ENCODE peak calls at places on chromosomes 16 and 17, in eight cellular contexts. S is posterior cingulate gyrus; I is T-helper 9 cell; O is ovary; N is NCI-H748 treated with DMSO at 0.1 percent for 48 hours; M is NCI-H2081; C is AG08395; D is activated naive CD8-positive, alpha-beta T cell treated with anti-CD3 and anti-CD28 coated beads, Interleukin-2, amount 50 U/mL, for 24 hours. Y is an unnamed sample.

GRCh38 chr17:10616502-10617119 is 40.5 kb downstream of the MYH3 start:
- DNase-seq in C (peak), I (peak), O (peak), D (peak), M (peak), S (peak), N (peak), Y (peak)

GRCh38 chr17:5788266-5788900 is 204.1 kb upstream of the NLRP1 start:
- DNase-seq in O (no peak), D (no peak), S (no peak), N (no peak), M (no peak), I (no peak), C (peak), Y (no peak)

GRCh38 chr16:7921360-7921759 is 588.7 kb downstream of the RBFOX1 start:
- DNase-seq in O (no peak), I (no peak), N (no peak), D (no peak), M (no peak), C (no peak), S (no peak), Y (no peak)

GRCh38 chr17:80863626-80864025 is 128.0 kb upstream of the CHMP6 start:
- DNase-seq in D (no peak), C (no peak), I (no peak), S (peak), N (no peak), M (no peak), O (no peak), Y (no peak)

GRCh38 chr16:86690970-86691369 is 112.6 kb downstream of the FOXL1 start:
- DNase-seq in N (no peak), D (no peak), S (peak), I (no peak), O (no peak), C (no peak), M (no peak), Y (no peak)

GRCh38 chr16:27432600-27432957 is 30.6 kb downstream of the IL21R start:
- DNase-seq in N (no peak), S (no peak), D (no peak), C (peak), I (no peak), O (no peak), M (no peak), Y (no peak)

GRCh38 chr17:37791434-37791833 is 46.6 kb upstream of the HNF1B start:
- DNase-seq in N (no peak), I (peak), D (peak), S (no peak), M (peak), C (peak), O (no peak), Y (no peak)

GRCh38 chr16:48494742-48495141 is 109.5 kb upstream of the SIAH1 start:
- DNase-seq in I (no peak), S (no peak), M (no peak), C (no peak), D (no peak), O (no peak), N (no peak), Y (no peak)

Y was measured in substantia nigra.